ENCODE peak calls at places on chromosomes 13 and 19, in eight cellular contexts. Y is activated T-cell treated with anti-CD3 and anti-CD28 coated beads for 48 hours, U is NCI-H1417, J is type B pancreatic cell, F is choroid plexus epithelial cell, N is memory B cell, X is ecto neural progenitor cell, M is amniotic stem cell. D is an unnamed sample.
A peak's percentile ranks its signal among the peaks of the same experiment; 100 is the strongest.

GRCh38 chr13:74710006-74710405 is 575.8 kb upstream of the KLF12 start:
- DNase-seq in M (no peak), U (no peak), J (no peak), X (no peak), F (peak; percentile 59), N (no peak), Y (no peak), D (no peak)

GRCh38 chr19:32251634-32252332 is 93.6 kb upstream of the ZNF507 start:
- DNase-seq in N (no peak), J (no peak), F (no peak), U (no peak), Y (no peak), X (no peak), M (no peak), D (no peak)

GRCh38 chr19:49506575-49507105 is 5.8 kb upstream of the FCGRT start:
- DNase-seq in U (peak; percentile 79), N (peak; percentile 74), X (peak; percentile 83), M (no peak), F (peak; percentile 59), J (no peak), Y (peak; percentile 68), D (no peak)

GRCh38 chr13:98182589-98182988 is 5.5 kb upstream of the RNF113B start:
- DNase-seq in M (no peak), U (no peak), X (no peak), F (no peak), N (no peak), J (no peak), Y (no peak), D (no peak)

GRCh38 chr13:90732049-90732448 is 615.4 kb upstream of the MIR17HG start:
- DNase-seq in Y (no peak), N (no peak), J (no peak), M (no peak), X (no peak), U (no peak), F (no peak), D (no peak)

GRCh38 chr19:35306473-35307246 is 14.7 kb downstream of the MAG start:
- DNase-seq in M (no peak), X (no peak), U (no peak), Y (no peak), J (no peak), N (no peak), F (no peak), D (no peak)

GRCh38 chr19:45569619-45570421 is 14.8 kb downstream of the OPA3 start:
- DNase-seq in U (no peak), F (peak; percentile 57), M (no peak), J (no peak), N (peak; percentile 71), X (peak; percentile 84), Y (peak; percentile 56), D (no peak)

GRCh38 chr19:41641879-41642485 is 15.1 kb upstream of the CEACAM4 start:
- DNase-seq in X (peak; percentile 70), J (peak; percentile 40), F (peak; percentile 64), M (peak; percentile 7), N (peak; percentile 66), Y (peak; percentile 54), U (peak; percentile 84), D (peak; percentile 31)

GRCh38 chr19:18450934-18451836 is 13.3 kb upstream of the ISYNA1 start:
- DNase-seq in U (peak; percentile 78), N (peak; percentile 100), Y (peak; percentile 85), J (peak; percentile 94), X (peak; percentile 93), F (peak; percentile 80), M (peak; percentile 46), D (no peak)